ENCODE peak calls at places on chromosomes 7 and 10, in ten cellular contexts. S is OCI-LY7; D is naive thymus-derived CD4-positive, alpha-beta T cell; A is psoas muscle; J is heart left ventricle; M is colonic mucosa; G is Peyer's patch; Y is right lobe of liver; T is stomach; L is neuronal stem cell. F is an unnamed sample.

GRCh38 chr10:125158528-125159485 is 1.6 kb downstream of the CTBP2 start:
- DNase-seq in T (peak; percentile 53), J (peak; percentile 74), L (no peak), M (peak; percentile 71), S (no peak), G (no peak), D (no peak), Y (peak; percentile 61), A (peak; percentile 65), F (no peak)

GRCh38 chr7:99002146-99002826 is 124.0 kb downstream of the TRRAP start:
- DNase-seq in A (no peak), J (no peak), T (no peak), L (no peak), Y (no peak), D (no peak), G (no peak), M (no peak), S (no peak), F (no peak)

GRCh38 chr7:140403878-140404564 is at the start of gene RAB19:
- DNase-seq in Y (peak; percentile 60), M (peak; percentile 79), T (peak; percentile 77), J (no peak), D (peak; percentile 66), A (no peak), L (no peak), S (no peak), G (peak; percentile 62), F (peak; percentile 51)

GRCh38 chr7:93194368-93194767 is 31.9 kb downstream of the HEPACAM2 start:
- DNase-seq in S (no peak), A (no peak), L (no peak), D (no peak), J (no peak), Y (no peak), T (no peak), G (no peak), M (no peak), F (no peak)

GRCh38 chr7:92331508-92331907 is 85.7 kb downstream of the ANKIB1 start:
- DNase-seq in G (no peak), Y (no peak), S (no peak), M (no peak), A (no peak), J (no peak), T (no peak), L (no peak), D (no peak), F (no peak)

GRCh38 chr7:105444342-105444938 is 55.7 kb upstream of the SRPK2 start:
- DNase-seq in A (no peak), G (no peak), Y (no peak), D (no peak), S (no peak), J (no peak), T (no peak), M (no peak), L (no peak), F (no peak)

GRCh38 chr7:42678315-42678714 is 233.6 kb downstream of the C7orf25 start:
- DNase-seq in G (no peak), D (no peak), T (no peak), S (no peak), Y (no peak), M (no peak), L (no peak), J (no peak), A (no peak), F (no peak)

GRCh38 chr7:1894906-1895663 is 225.0 kb downstream of the ELFN1 start:
- DNase-seq in G (no peak), T (no peak), M (no peak), S (no peak), Y (no peak), D (no peak), J (no peak), A (no peak), L (no peak), F (no peak)

GRCh38 chr10:34305189-34305588 is 509.9 kb downstream of the PARD3 start:
- DNase-seq in S (peak; percentile 1), T (no peak), G (no peak), J (no peak), Y (no peak), L (no peak), A (no peak), D (no peak), M (peak; percentile 22), F (no peak)

GRCh38 chr7:94908204-94909022 is 1.0 kb downstream of the PPP1R9A start:
- DNase-seq in D (no peak), T (peak; percentile 44), J (peak; percentile 19), A (peak; percentile 17), M (peak; percentile 43), S (no peak), L (peak; percentile 76), Y (no peak), G (no peak), F (no peak)

GRCh38 chr7:8436965-8437364 is 3.6 kb downstream of the NXPH1 start:
- DNase-seq in S (peak; percentile 55), L (peak; percentile 66), D (peak; percentile 3), J (no peak), G (no peak), Y (peak; percentile 58), A (no peak), T (peak; percentile 64), M (peak; percentile 48), F (no peak)

GRCh38 chr7:3107228-3107763 is 63.6 kb upstream of the CARD11 start:
- DNase-seq in Y (no peak), J (no peak), G (no peak), A (no peak), T (no peak), S (no peak), D (no peak), M (no peak), L (no peak), F (no peak)

GRCh38 chr7:31101544-31101943 is 49.4 kb downstream of the ADCYAP1R1 start:
- DNase-seq in L (no peak), A (no peak), S (no peak), J (no peak), Y (no peak), T (no peak), G (no peak), D (no peak), M (no peak), F (no peak)

GRCh38 chr7:11182736-11183135 is 209.1 kb downstream of the PHF14 start:
- DNase-seq in M (no peak), S (no peak), D (no peak), T (no peak), L (no peak), A (no peak), G (no peak), J (no peak), Y (no peak), F (no peak)

GRCh38 chr7:142338633-142339501 is 81.0 kb upstream of the PRSS58 start:
- DNase-seq in Y (no peak), A (no peak), D (no peak), G (no peak), S (no peak), L (peak; percentile 29), T (no peak), J (no peak), M (no peak), F (no peak)

DNA sequence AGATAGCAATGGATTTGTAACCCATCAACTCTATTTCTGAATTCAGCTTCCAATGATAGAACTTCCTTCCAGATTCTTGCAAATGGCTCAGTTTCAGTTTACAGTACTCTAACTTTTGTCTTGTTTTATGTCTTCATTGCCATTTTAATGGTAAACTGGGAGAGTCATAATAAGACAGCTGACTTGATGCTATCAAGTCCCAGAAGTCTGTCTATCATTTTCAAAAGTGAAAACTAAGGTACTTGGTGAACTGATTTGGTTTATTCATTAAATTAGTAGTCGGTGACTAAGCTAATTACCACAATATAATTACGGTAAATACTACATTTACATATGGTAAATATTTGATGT is 25.0 kb downstream of the RTKN2 start:
- DNase-seq in D (no peak), A (no peak), G (no peak), T (no peak), M (no peak), Y (no peak), S (peak; percentile 18), J (no peak), L (no peak), F (no peak)
- H3K27ac ChIP-seq in D (no peak overlapping the region), A (peak overlapping the region; percentile 73), G (peak overlapping the region; percentile 64), T (no peak overlapping the region), M (peak overlapping the region; percentile 67), Y (peak overlapping the region; percentile 16), S (peak overlapping the region; percentile 67), J (peak overlapping the region; percentile 11), L (no peak overlapping the region), F (peak overlapping the region; percentile 31)

GRCh38 chr7:63080406-63080805 is 918.2 kb upstream of the ZNF722 start:
- DNase-seq in J (no peak), T (no peak), A (no peak), G (no peak), S (no peak), D (no peak), L (no peak), Y (no peak), M (no peak), F (no peak)
- H3K9me3 ChIP-seq in J (peaks cover 5% of the 10 kb centered on the region), T (peaks cover 95% of the 10 kb centered on the region), A (peaks cover 7% of the 10 kb centered on the region), G (no peaks in the 10 kb centered on the region), S (peaks cover 12% of the 10 kb centered on the region), D (peaks cover 46% of the 10 kb centered on the region), L (peaks cover 4% of the 10 kb centered on the region), Y (no peaks in the 10 kb centered on the region), M (no peaks in the 10 kb centered on the region), F (no peaks in the 10 kb centered on the region)

GRCh38 chr10:79398642-79399041 is 46.8 kb downstream of the ZCCHC24 start:
- DNase-seq in J (no peak), S (no peak), T (no peak), D (no peak), L (no peak), Y (no peak), G (no peak), M (no peak), A (no peak), F (no peak)
- H3K27ac ChIP-seq in J (peak overlapping the region; percentile 88), S (no peak overlapping the region), T (peak overlapping the region; percentile 83), D (no peak overlapping the region), L (no peak overlapping the region), Y (peak overlapping the region; percentile 58), G (peak overlapping the region; percentile 63), M (peak overlapping the region; percentile 60), A (peak overlapping the region; percentile 86), F (no peak overlapping the region)

GRCh38 chr10:1716839-1717238 is 20.5 kb downstream of the ADARB2 start:
- DNase-seq in T (no peak), G (no peak), D (no peak), Y (no peak), A (no peak), L (no peak), J (no peak), M (no peak), S (no peak), F (no peak)

GRCh38 chr10:1708746-1709145 is 28.6 kb downstream of the ADARB2 start:
- DNase-seq in S (no peak), D (no peak), A (no peak), M (no peak), Y (no peak), J (no peak), G (no peak), L (no peak), T (no peak), F (no peak)

GRCh38 chr10:1712314-1712713 is 25.0 kb downstream of the ADARB2 start:
- DNase-seq in T (no peak), M (no peak), J (no peak), D (no peak), L (no peak), A (no peak), Y (no peak), S (no peak), G (no peak), F (no peak)

GRCh38 chr10:1715821-1716220 is 21.5 kb downstream of the ADARB2 start:
- DNase-seq in T (peak; percentile 38), D (no peak), G (no peak), M (no peak), J (no peak), S (peak; percentile 52), Y (no peak), L (no peak), A (no peak), F (no peak)

GRCh38 chr10:1712944-1713671 is 24.2 kb downstream of the ADARB2 start:
- DNase-seq in D (no peak), Y (no peak), S (no peak), T (no peak), G (no peak), A (no peak), M (no peak), L (no peak), J (no peak), F (no peak)
- H3K9me3 ChIP-seq in D (no peaks in the 10 kb centered on the region), Y (no peaks in the 10 kb centered on the region), S (no peaks in the 10 kb centered on the region), T (no peaks in the 10 kb centered on the region), G (no peaks in the 10 kb centered on the region), A (no peaks in the 10 kb centered on the region), M (no peaks in the 10 kb centered on the region), L (no peaks in the 10 kb centered on the region), J (no peaks in the 10 kb centered on the region), F (no peaks in the 10 kb centered on the region)